ENCODE peak calls at places on chromosomes 6 and 20, in ten cellular contexts. R, X, M, G, T, O, N, I, Y and H are unnamed samples.

GRCh38 chr6:27478141-27478705 is 5.3 kb upstream of the ZNF184 start:
- DNase-seq in R (peak; percentile 2), X (no peak), M (no peak), G (no peak), T (no peak), O (no peak), N (no peak), I (no peak), Y (no peak), H (no peak)

GRCh38 chr20:21100590-21101452 is 5.3 kb downstream of the LINC00237 start:
- DNase-seq in R (no peak), X (no peak), M (peak; percentile 55), G (no peak), T (no peak), O (no peak), N (no peak), I (no peak), Y (no peak), H (peak; percentile 30)

GRCh38 chr20:5364136-5364821 is 47.5 kb upstream of the PROKR2 start:
- DNase-seq in R (no peak), X (no peak), M (no peak), G (no peak), T (no peak), O (no peak), N (no peak), I (peak; percentile 7), Y (no peak), H (no peak)

GRCh38 chr20:23257106-23257761 is 93.4 kb upstream of the NXT1 start:
- DNase-seq in R (no peak), X (no peak), M (no peak), G (no peak), T (no peak), O (no peak), N (no peak), I (no peak), Y (peak; percentile 58), H (no peak)

GRCh38 chr6:168690271-168690670 is 249.3 kb downstream of the SMOC2 start:
- DNase-seq in R (no peak), X (no peak), M (no peak), G (no peak), T (no peak), O (no peak), N (no peak), I (no peak), Y (peak; percentile 21), H (no peak)

GRCh38 chr6:115618311-115618710 is 442.4 kb downstream of the FRK start:
- DNase-seq in R (no peak), X (no peak), M (no peak), G (no peak), T (no peak), O (no peak), N (no peak), I (no peak), Y (no peak), H (no peak)

GRCh38 chr6:37557645-37558114 is 58.0 kb upstream of the CCDC167 start:
- DNase-seq in R (no peak), X (no peak), M (no peak), G (no peak), T (no peak), O (no peak), N (no peak), I (no peak), Y (no peak), H (no peak)

GRCh38 chr20:6708010-6708409 is 59.5 kb upstream of the BMP2 start:
- DNase-seq in R (peak; percentile 67), X (no peak), M (peak; percentile 82), G (no peak), T (peak; percentile 58), O (peak; percentile 65), N (no peak), I (no peak), Y (peak; percentile 57), H (no peak)

GRCh38 chr6:36914227-36914794 is 28.6 kb downstream of the C6orf89 start:
- DNase-seq in R (no peak), X (no peak), M (peak; percentile 61), G (no peak), T (peak; percentile 51), O (no peak), N (no peak), I (peak; percentile 91), Y (peak; percentile 73), H (peak; percentile 4)

GRCh38 chr20:31652917-31653385 is 15.2 kb downstream of the COX4I2 start:
- DNase-seq in R (no peak), X (no peak), M (no peak), G (no peak), T (no peak), O (no peak), N (no peak), I (no peak), Y (no peak), H (no peak)

GRCh38 chr6:25177629-25178028 is 101.5 kb upstream of the CARMIL1 start:
- DNase-seq in R (no peak), X (no peak), M (no peak), G (no peak), T (no peak), O (no peak), N (no peak), I (no peak), Y (no peak), H (no peak)

GRCh38 chr6:84762941-84763396 is 1.4 kb downstream of the TBX18 start:
- DNase-seq in R (no peak), X (no peak), M (peak; percentile 43), G (peak; percentile 23), T (no peak), O (no peak), N (peak; percentile 37), I (no peak), Y (no peak), H (no peak)

GRCh38 chr6:12440981-12441380 is 150.8 kb downstream of the EDN1 start:
- DNase-seq in R (no peak), X (no peak), M (no peak), G (no peak), T (no peak), O (no peak), N (no peak), I (no peak), Y (no peak), H (no peak)

GRCh38 chr6:47424436-47424836 is 53.2 kb upstream of the CD2AP start:
- DNase-seq in R (no peak), X (no peak), M (no peak), G (no peak), T (no peak), O (no peak), N (no peak), I (no peak), Y (no peak), H (no peak)

GRCh38 chr6:31834704-31835375 is 7.3 kb downstream of the HSPA1B start:
- DNase-seq in R (no peak), X (peak; percentile 79), M (peak; percentile 83), G (peak; percentile 79), T (no peak), O (peak; percentile 74), N (peak; percentile 76), I (no peak), Y (peak; percentile 92), H (peak; percentile 68)

GRCh38 chr6:167448378-167448777 is 123.5 kb downstream of the TTLL2 start:
- DNase-seq in R (no peak), X (peak; percentile 52), M (no peak), G (no peak), T (no peak), O (no peak), N (no peak), I (no peak), Y (no peak), H (no peak)

GRCh38 chr6:97630592-97630991 is 347.6 kb upstream of the MMS22L start:
- DNase-seq in R (no peak), X (no peak), M (no peak), G (no peak), T (no peak), O (no peak), N (no peak), I (no peak), Y (no peak), H (no peak)

GRCh38 chr6:132130530-132131298 is 179.5 kb upstream of the CCN2 start:
- DNase-seq in R (no peak), X (peak; percentile 73), M (no peak), G (peak; percentile 54), T (no peak), O (peak; percentile 37), N (peak; percentile 23), I (no peak), Y (peak; percentile 62), H (no peak)

DNA sequence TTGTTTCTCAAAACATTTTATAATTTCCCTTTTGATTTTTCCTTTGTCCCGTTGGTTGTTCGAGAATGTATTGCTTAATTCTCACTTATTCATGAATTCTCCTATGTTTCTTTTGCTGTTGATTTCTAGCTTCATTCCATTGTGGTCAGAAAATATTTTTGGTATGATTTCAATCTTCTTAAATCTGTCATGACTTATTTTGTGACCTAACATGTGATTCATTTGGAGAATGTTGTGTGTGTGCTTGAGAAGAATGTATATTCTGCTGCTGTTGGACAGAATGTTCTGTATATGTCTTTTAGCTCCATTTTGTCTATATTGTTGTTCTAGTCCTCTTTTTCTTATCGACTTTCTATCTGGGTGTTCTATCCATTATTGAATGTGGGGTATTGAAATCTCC is 286.2 kb upstream of the RNF217 start:
- DNase-seq in R (no peak), X (no peak), M (no peak), G (no peak), T (peak; percentile 5), O (no peak), N (no peak), I (no peak), Y (no peak), H (no peak)
- H3K27me3 ChIP-seq in R (no peaks in the 10 kb centered on the region), X (no peaks in the 10 kb centered on the region), M (no peaks in the 10 kb centered on the region), G (no peaks in the 10 kb centered on the region), T (no peaks in the 10 kb centered on the region), O (no peaks in the 10 kb centered on the region), N (no peaks in the 10 kb centered on the region), I (no peaks in the 10 kb centered on the region), Y (no peaks in the 10 kb centered on the region), H (no peaks in the 10 kb centered on the region)

GRCh38 chr6:140039343-140039742 is 664.9 kb upstream of the CITED2 start:
- DNase-seq in R (no peak), X (no peak), M (no peak), G (no peak), T (no peak), O (no peak), N (no peak), I (no peak), Y (no peak), H (no peak)
- H3K27me3 ChIP-seq in R (no peaks in the 10 kb centered on the region), X (no peaks in the 10 kb centered on the region), M (no peaks in the 10 kb centered on the region), G (no peaks in the 10 kb centered on the region), T (no peaks in the 10 kb centered on the region), O (no peaks in the 10 kb centered on the region), N (no peaks in the 10 kb centered on the region), I (no peaks in the 10 kb centered on the region), Y (no peaks in the 10 kb centered on the region), H (no peaks in the 10 kb centered on the region)

GRCh38 chr20:51026317-51026716 is 3.4 kb upstream of the KCNG1 start:
- DNase-seq in R (no peak), X (no peak), M (no peak), G (no peak), T (no peak), O (no peak), N (no peak), I (no peak), Y (no peak), H (no peak)
- H3K27me3 ChIP-seq in R (peaks cover 12% of the 10 kb centered on the region), X (peaks cover 7% of the 10 kb centered on the region), M (peaks cover 73% of the 10 kb centered on the region), G (no peaks in the 10 kb centered on the region), T (peaks cover 69% of the 10 kb centered on the region), O (peaks cover 100% of the 10 kb centered on the region), N (peaks cover 76% of the 10 kb centered on the region), I (peaks cover 91% of the 10 kb centered on the region), Y (peaks cover 52% of the 10 kb centered on the region), H (peaks cover 7% of the 10 kb centered on the region)

GRCh38 chr6:1315201-1315559 is 3.3 kb downstream of the FOXQ1 start:
- DNase-seq in R (no peak), X (no peak), M (no peak), G (no peak), T (no peak), O (no peak), N (no peak), I (no peak), Y (no peak), H (no peak)
- H3K27me3 ChIP-seq in R (peaks cover 53% of the 10 kb centered on the region), X (peaks cover 19% of the 10 kb centered on the region), M (peaks cover 51% of the 10 kb centered on the region), G (no peaks in the 10 kb centered on the region), T (peaks cover 27% of the 10 kb centered on the region), O (peaks cover 73% of the 10 kb centered on the region), N (peaks cover 69% of the 10 kb centered on the region), I (no peaks in the 10 kb centered on the region), Y (peaks cover 58% of the 10 kb centered on the region), H (peaks cover 15% of the 10 kb centered on the region)